ENCODE peak calls at places on chromosomes 11 and 22, in six cellular contexts. One of them, this sample, is unnamed.

GRCh38 chr11:57348636-57349323 is 10.6 kb downstream of the P2RX3 start:
- DNase-seq in SK-N-SH: no peak
- DNase-seq in GM12878: no peak
- DNase-seq in HepG2: no peak
- DNase-seq in H1: no peak
- DNase-seq in K562: no peak
- DNase-seq in this sample: no peak

GRCh38 chr11:76524919-76525318 is 80.1 kb downstream of the EMSY start:
- DNase-seq in HepG2: peak
- DNase-seq in H1: no peak
- DNase-seq in SK-N-SH: no peak
- DNase-seq in K562: no peak
- DNase-seq in GM12878: no peak
- DNase-seq in this sample: no peak

GRCh38 chr11:70532728-70533127 is 134.4 kb downstream of the CTTN start:
- DNase-seq in GM12878: no peak
- DNase-seq in K562: no peak
- DNase-seq in H1: no peak
- DNase-seq in SK-N-SH: peak
- DNase-seq in HepG2: no peak
- DNase-seq in this sample: no peak

GRCh38 chr11:103332409-103332808 is 223.2 kb downstream of the DYNC2H1 start:
- DNase-seq in SK-N-SH: no peak
- DNase-seq in HepG2: no peak
- DNase-seq in GM12878: no peak
- DNase-seq in H1: no peak
- DNase-seq in K562: no peak
- DNase-seq in this sample: no peak

GRCh38 chr11:125381499-125381898 is 114.6 kb downstream of the FEZ1 start:
- DNase-seq in SK-N-SH: no peak
- DNase-seq in GM12878: no peak
- DNase-seq in HepG2: no peak
- DNase-seq in H1: no peak
- DNase-seq in K562: no peak
- DNase-seq in this sample: no peak

GRCh38 chr22:44261861-44262595 is 50.7 kb downstream of the SHISAL1 start:
- DNase-seq in HepG2: no peak
- DNase-seq in SK-N-SH: peak
- DNase-seq in H1: no peak
- DNase-seq in K562: no peak
- DNase-seq in GM12878: no peak
- DNase-seq in this sample: no peak

GRCh38 chr11:76901144-76901543 is 40.4 kb downstream of the ACER3 start:
- DNase-seq in SK-N-SH: no peak
- DNase-seq in K562: no peak
- DNase-seq in H1: no peak
- DNase-seq in GM12878: no peak
- DNase-seq in HepG2: no peak
- DNase-seq in this sample: no peak

GRCh38 chr11:116792869-116793475 is 1.3 kb upstream of the APOA5 start:
- DNase-seq in SK-N-SH: no peak
- DNase-seq in H1: no peak
- DNase-seq in K562: no peak
- DNase-seq in HepG2: no peak
- DNase-seq in GM12878: no peak
- DNase-seq in this sample: no peak

GRCh38 chr22:46701262-46701661 is 36.8 kb downstream of the CERK start:
- DNase-seq in HepG2: no peak
- DNase-seq in H1: no peak
- DNase-seq in K562: no peak
- DNase-seq in SK-N-SH: peak
- DNase-seq in GM12878: no peak
- DNase-seq in this sample: no peak

GRCh38 chr22:31244044-31244942 is 32.2 kb downstream of the LIMK2 start:
- DNase-seq in HepG2: peak
- DNase-seq in SK-N-SH: peak
- DNase-seq in GM12878: no peak
- DNase-seq in H1: peak
- DNase-seq in K562: no peak
- DNase-seq in this sample: no peak

GRCh38 chr11:40130427-40130826 is 1329.0 kb downstream of the LRRC4C start:
- DNase-seq in HepG2: no peak
- DNase-seq in SK-N-SH: peak
- DNase-seq in K562: no peak
- DNase-seq in GM12878: no peak
- DNase-seq in H1: no peak
- DNase-seq in this sample: no peak

GRCh38 chr11:13826505-13827278 is 135.8 kb upstream of the SPON1 start:
- DNase-seq in HepG2: no peak
- DNase-seq in SK-N-SH: no peak
- DNase-seq in K562: peak
- DNase-seq in H1: no peak
- DNase-seq in GM12878: no peak
- DNase-seq in this sample: no peak

GRCh38 chr11:40746282-40746681 is 713.2 kb downstream of the LRRC4C start:
- DNase-seq in H1: no peak
- DNase-seq in K562: no peak
- DNase-seq in SK-N-SH: no peak
- DNase-seq in GM12878: no peak
- DNase-seq in HepG2: no peak
- DNase-seq in this sample: no peak

GRCh38 chr22:41825376-41825775 is 7.5 kb upstream of the SREBF2 start:
- DNase-seq in H1: no peak
- DNase-seq in K562: peak
- DNase-seq in SK-N-SH: no peak
- DNase-seq in HepG2: no peak
- DNase-seq in GM12878: no peak
- DNase-seq in this sample: no peak

GRCh38 chr11:59141673-59142460 is 789 bp upstream of the FAM111A start:
- DNase-seq in HepG2: no peak
- DNase-seq in K562: no peak
- DNase-seq in H1: no peak
- DNase-seq in SK-N-SH: no peak
- DNase-seq in GM12878: no peak
- DNase-seq in this sample: no peak

GRCh38 chr11:61853698-61854169 is 25.6 kb downstream of the FADS2 start:
- DNase-seq in K562: no peak
- DNase-seq in HepG2: no peak
- DNase-seq in SK-N-SH: no peak
- DNase-seq in H1: no peak
- DNase-seq in GM12878: no peak
- DNase-seq in this sample: no peak

GRCh38 chr11:40338739-40339138 is 1120.7 kb downstream of the LRRC4C start:
- DNase-seq in HepG2: no peak
- DNase-seq in SK-N-SH: no peak
- DNase-seq in H1: no peak
- DNase-seq in K562: no peak
- DNase-seq in GM12878: no peak
- DNase-seq in this sample: no peak

GRCh38 chr11:64990222-64990918 is 6.4 kb downstream of the BATF2 start:
- DNase-seq in SK-N-SH: no peak
- DNase-seq in H1: no peak
- DNase-seq in K562: peak
- DNase-seq in HepG2: no peak
- DNase-seq in GM12878: no peak
- DNase-seq in this sample: peak

GRCh38 chr11:130473056-130473794 is 24.8 kb downstream of the ADAMTS15 start:
- DNase-seq in HepG2: no peak
- DNase-seq in SK-N-SH: no peak
- DNase-seq in H1: no peak
- DNase-seq in K562: no peak
- DNase-seq in GM12878: no peak
- DNase-seq in this sample: no peak

GRCh38 chr22:35637254-35637653 is 11.0 kb upstream of the APOL6 start:
- DNase-seq in K562: no peak
- DNase-seq in SK-N-SH: no peak
- DNase-seq in HepG2: no peak
- DNase-seq in H1: no peak
- DNase-seq in GM12878: no peak
- DNase-seq in this sample: no peak

GRCh38 chr11:65695459-65696241 is 16.4 kb upstream of the KAT5 start:
- DNase-seq in K562: no peak
- DNase-seq in H1: no peak
- DNase-seq in SK-N-SH: no peak
- DNase-seq in HepG2: peak
- DNase-seq in GM12878: no peak
- DNase-seq in this sample: no peak

GRCh38 chr11:88807349-88807748 is 258.4 kb downstream of the GRM5 start:
- DNase-seq in H1: no peak
- DNase-seq in HepG2: no peak
- DNase-seq in GM12878: no peak
- DNase-seq in K562: no peak
- DNase-seq in SK-N-SH: no peak
- DNase-seq in this sample: no peak

GRCh38 chr11:27705873-27706820 is 5.9 kb upstream of the BDNF start:
- DNase-seq in K562: peak
- DNase-seq in SK-N-SH: peak
- DNase-seq in H1: no peak
- DNase-seq in GM12878: no peak
- DNase-seq in HepG2: peak
- DNase-seq in this sample: no peak

GRCh38 chr11:124864892-124865180 is 396 bp upstream of the ROBO3 start:
- DNase-seq in GM12878: no peak
- DNase-seq in K562: no peak
- DNase-seq in SK-N-SH: no peak
- DNase-seq in HepG2: no peak
- DNase-seq in H1: no peak
- DNase-seq in this sample: no peak

GRCh38 chr11:130166457-130166784 is 6.8 kb downstream of the ST14 start:
- DNase-seq in HepG2: peak
- DNase-seq in H1: no peak
- DNase-seq in SK-N-SH: peak
- DNase-seq in K562: peak
- DNase-seq in GM12878: no peak
- DNase-seq in this sample: no peak

GRCh38 chr11:131943296-131943695 is 572.9 kb downstream of the NTM start:
- DNase-seq in H1: no peak
- DNase-seq in GM12878: no peak
- DNase-seq in K562: no peak
- DNase-seq in SK-N-SH: no peak
- DNase-seq in HepG2: no peak
- DNase-seq in this sample: no peak

GRCh38 chr11:4459470-4459869 is 10.4 kb downstream of the OR52K2 start:
- DNase-seq in GM12878: no peak
- DNase-seq in HepG2: no peak
- DNase-seq in H1: no peak
- DNase-seq in K562: no peak
- DNase-seq in SK-N-SH: no peak
- DNase-seq in this sample: peak

GRCh38 chr11:121270286-121270685 is 22.3 kb upstream of the SC5D start:
- DNase-seq in H1: no peak
- DNase-seq in SK-N-SH: no peak
- DNase-seq in GM12878: no peak
- DNase-seq in HepG2: no peak
- DNase-seq in K562: no peak
- DNase-seq in this sample: no peak

GRCh38 chr11:12507391-12507790 is 130.0 kb downstream of the PARVA start:
- DNase-seq in K562: no peak
- DNase-seq in HepG2: no peak
- DNase-seq in H1: no peak
- DNase-seq in GM12878: no peak
- DNase-seq in SK-N-SH: no peak
- DNase-seq in this sample: no peak

GRCh38 chr11:15602042-15602441 is 487.3 kb downstream of the INSC start:
- DNase-seq in K562: no peak
- DNase-seq in H1: no peak
- DNase-seq in SK-N-SH: no peak
- DNase-seq in GM12878: no peak
- DNase-seq in HepG2: no peak
- DNase-seq in this sample: no peak
- H3K4me3 ChIP-seq in K562: no peak
- H3K4me3 ChIP-seq in H1: no peak
- H3K4me3 ChIP-seq in SK-N-SH: no peak
- H3K4me3 ChIP-seq in GM12878: no peak
- H3K4me3 ChIP-seq in HepG2: no peak
- H3K4me3 ChIP-seq in this sample: no peak

DNA sequence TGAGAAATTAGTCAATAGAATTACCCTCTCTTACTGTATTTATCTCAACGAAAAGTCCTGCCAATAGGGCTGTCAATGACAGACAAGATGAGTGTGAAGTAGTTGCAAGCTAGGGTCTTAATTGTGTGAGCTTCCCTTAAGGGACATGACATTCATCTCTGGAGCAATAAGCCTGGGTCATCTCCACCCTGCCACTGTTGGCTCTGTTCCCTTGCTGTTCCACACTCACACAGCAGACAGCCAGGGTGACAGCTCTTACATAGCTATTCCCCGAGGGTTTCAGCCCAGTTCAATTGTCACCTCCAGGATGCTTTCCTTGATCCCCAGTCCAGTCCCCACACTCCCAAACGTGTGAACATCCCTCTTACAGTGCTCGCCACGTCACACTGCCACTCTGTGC is 215.0 kb downstream of the NXPE2 start:
- DNase-seq in GM12878: no peak
- DNase-seq in HepG2: no peak
- DNase-seq in K562: no peak
- DNase-seq in SK-N-SH: no peak
- DNase-seq in H1: no peak
- DNase-seq in this sample: no peak
- TF ChIP-seq GABPA in GM12878: no peak
- TF ChIP-seq GABPA in HepG2: no peak
- TF ChIP-seq GABPA in K562: no peak
- TF ChIP-seq GABPA in SK-N-SH: no peak
- TF ChIP-seq GABPA in H1: no peak
- TF ChIP-seq GABPA in this sample: no peak

GRCh38 chr11:60563553-60564235 is 48.5 kb downstream of the MS4A13 start:
- DNase-seq in K562: no peak
- DNase-seq in SK-N-SH: no peak
- DNase-seq in GM12878: no peak
- DNase-seq in HepG2: no peak
- DNase-seq in H1: no peak
- DNase-seq in this sample: no peak
- TF ChIP-seq CTCF in K562: no peak
- TF ChIP-seq CTCF in SK-N-SH: peak
- TF ChIP-seq CTCF in GM12878: no peak
- TF ChIP-seq CTCF in HepG2: no peak
- TF ChIP-seq CTCF in H1: peak
- TF ChIP-seq CTCF in this sample: no peak

GRCh38 chr11:126450198-126450597 is 94.7 kb downstream of the ST3GAL4 start:
- DNase-seq in K562: no peak
- DNase-seq in H1: no peak
- DNase-seq in HepG2: no peak
- DNase-seq in GM12878: no peak
- DNase-seq in SK-N-SH: no peak
- DNase-seq in this sample: no peak
- H3K4me3 ChIP-seq in K562: no peak
- H3K4me3 ChIP-seq in H1: no peak
- H3K4me3 ChIP-seq in HepG2: no peak
- H3K4me3 ChIP-seq in GM12878: no peak
- H3K4me3 ChIP-seq in SK-N-SH: no peak
- H3K4me3 ChIP-seq in this sample: no peak

This sample was measured in HL-60.